ENCODE peak calls at places on chromosome 14, in four cellular contexts. N is fibroblast of pulmonary artery, P is AG09309, F is fibroblast of lung. H is an unnamed sample.
A peak's percentile ranks its signal among the peaks of the same experiment; 100 is the strongest.

GRCh38 chr14:75990297-75990696 is 4.7 kb downstream of the IFT43 start:
- DNase-seq in P (no peak), N (no peak), F (no peak), H (no peak)

GRCh38 chr14:50122291-50122690 is 5.9 kb upstream of the VCPKMT start:
- DNase-seq in N (no peak), F (peak; percentile 24), P (no peak), H (no peak)

GRCh38 chr14:98819132-98819866 is 452.7 kb downstream of the BCL11B start:
- DNase-seq in N (no peak), P (no peak), F (no peak), H (no peak)

GRCh38 chr14:80275208-80275850 is 64.0 kb upstream of the DIO2 start:
- DNase-seq in F (peak; percentile 82), P (peak; percentile 17), N (peak; percentile 70), H (no peak)

GRCh38 chr14:61153436-61153835 is 127.7 kb downstream of the TMEM30B start:
- DNase-seq in P (no peak), N (peak; percentile 15), F (peak; percentile 89), H (no peak)

GRCh38 chr14:67111031-67111430 is 78.2 kb upstream of the GARIN2 start:
- DNase-seq in P (no peak), F (no peak), N (no peak), H (no peak)

GRCh38 chr14:35332517-35333346 is 40.5 kb downstream of the PSMA6 start:
- DNase-seq in P (no peak), F (peak; percentile 13), N (peak; percentile 41), H (no peak)

GRCh38 chr14:62301911-62302310 is 539.7 kb downstream of the SNAPC1 start:
- DNase-seq in P (no peak), F (peak; percentile 89), N (peak; percentile 35), H (no peak)

GRCh38 chr14:23610090-23610814 is 25.9 kb upstream of the DHRS2 start:
- DNase-seq in N (no peak), P (no peak), F (no peak), H (no peak)

GRCh38 chr14:87690076-87690661 is 302.8 kb downstream of the GALC start:
- DNase-seq in P (no peak), F (no peak), N (no peak), H (no peak)

GRCh38 chr14:49857427-49858003 is 4.9 kb upstream of the NEMF start:
- DNase-seq in N (no peak), F (peak; percentile 32), P (no peak), H (no peak)

GRCh38 chr14:36553650-36554260 is 28.7 kb downstream of the NKX2-8 start:
- DNase-seq in P (peak; percentile 23), N (peak; percentile 63), F (peak; percentile 42), H (peak; percentile 26)

GRCh38 chr14:51490205-51490604 is 161.5 kb upstream of the FRMD6 start:
- DNase-seq in F (peak; percentile 66), N (no peak), P (peak; percentile 84), H (no peak)

GRCh38 chr14:35400707-35401421 is 3.7 kb downstream of the NFKBIA start:
- DNase-seq in P (no peak), F (no peak), N (peak; percentile 54), H (no peak)

GRCh38 chr14:85444685-85445084 is 85.3 kb upstream of the FLRT2 start:
- DNase-seq in F (peak; percentile 81), N (peak; percentile 63), P (no peak), H (peak; percentile 33)

GRCh38 chr14:67532606-67532997 is 488 bp upstream of the PLEKHH1 start:
- DNase-seq in N (no peak), F (no peak), P (no peak), H (no peak)

GRCh38 chr14:60753264-60754126 is 18.9 kb downstream of the MNAT1 start:
- DNase-seq in N (no peak), F (peak; percentile 58), P (peak; percentile 35), H (no peak)

GRCh38 chr14:33857650-33858049 is 93.2 kb downstream of the EGLN3 start:
- DNase-seq in F (no peak), N (no peak), P (no peak), H (no peak)

GRCh38 chr14:56172571-56172971 is 54.4 kb downstream of the PELI2 start:
- DNase-seq in N (peak; percentile 87), P (peak; percentile 31), F (peak; percentile 91), H (no peak)

GRCh38 chr14:106875503-106875902 is 1349.1 kb downstream of the TMEM121 start:
- DNase-seq in F (no peak), P (no peak), N (no peak), H (no peak)

GRCh38 chr14:25042362-25043299 is 7.3 kb downstream of the STXBP6 start:
- DNase-seq in N (peak; percentile 72), F (peak; percentile 56), P (peak; percentile 39), H (no peak)

GRCh38 chr14:85426068-85426935 is 103.6 kb upstream of the FLRT2 start:
- DNase-seq in F (no peak), P (no peak), N (no peak), H (no peak)

DNA sequence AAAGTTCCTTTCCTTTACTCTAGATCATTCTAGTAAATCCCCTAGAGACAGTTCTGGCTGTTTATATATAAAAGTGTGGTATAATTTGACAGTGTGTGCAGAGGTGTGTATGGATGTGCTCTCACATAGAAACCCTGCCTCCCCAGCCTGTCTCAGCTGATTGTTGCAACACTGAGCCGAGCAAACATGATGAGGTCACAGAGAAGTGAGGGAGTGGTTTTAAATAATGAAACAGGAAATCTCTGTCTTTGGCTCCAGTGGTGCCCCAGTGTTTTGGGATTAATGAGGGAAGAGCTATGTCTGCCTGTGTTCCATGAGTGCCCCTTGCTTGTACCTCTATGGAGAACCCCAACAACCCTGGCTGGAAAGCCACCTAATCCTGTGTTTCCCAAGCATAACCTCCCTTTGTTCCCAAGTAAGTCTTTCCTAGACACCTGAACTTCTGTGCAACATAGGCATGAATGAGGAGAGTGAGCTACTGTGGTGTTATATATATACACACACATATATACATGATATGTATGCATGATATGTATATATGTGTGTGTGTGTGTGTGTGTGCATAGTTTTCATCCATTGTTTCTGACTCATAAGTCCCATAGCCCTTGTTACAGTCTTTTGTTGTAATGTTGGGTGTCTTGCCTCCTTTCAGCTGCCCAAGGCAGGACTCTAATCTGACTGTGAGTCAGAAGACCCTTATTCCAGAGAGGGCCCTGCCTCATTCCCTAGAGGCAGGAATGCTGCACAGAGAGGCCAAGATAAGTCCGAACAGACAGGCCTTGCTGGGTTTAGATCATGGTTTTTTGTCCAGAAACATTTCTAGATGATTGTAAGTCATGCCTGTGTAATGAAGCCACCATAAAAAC is 18.0 kb downstream of the TRAF3 start:
- DNase-seq in F (peak; percentile 97), P (peak; percentile 70), N (peak; percentile 94), H (no peak)
- H3K4me3 ChIP-seq in F (no peak overlapping the region), P (no peak overlapping the region), N (peak overlapping the region; percentile 39), H (no peak overlapping the region)

DNA sequence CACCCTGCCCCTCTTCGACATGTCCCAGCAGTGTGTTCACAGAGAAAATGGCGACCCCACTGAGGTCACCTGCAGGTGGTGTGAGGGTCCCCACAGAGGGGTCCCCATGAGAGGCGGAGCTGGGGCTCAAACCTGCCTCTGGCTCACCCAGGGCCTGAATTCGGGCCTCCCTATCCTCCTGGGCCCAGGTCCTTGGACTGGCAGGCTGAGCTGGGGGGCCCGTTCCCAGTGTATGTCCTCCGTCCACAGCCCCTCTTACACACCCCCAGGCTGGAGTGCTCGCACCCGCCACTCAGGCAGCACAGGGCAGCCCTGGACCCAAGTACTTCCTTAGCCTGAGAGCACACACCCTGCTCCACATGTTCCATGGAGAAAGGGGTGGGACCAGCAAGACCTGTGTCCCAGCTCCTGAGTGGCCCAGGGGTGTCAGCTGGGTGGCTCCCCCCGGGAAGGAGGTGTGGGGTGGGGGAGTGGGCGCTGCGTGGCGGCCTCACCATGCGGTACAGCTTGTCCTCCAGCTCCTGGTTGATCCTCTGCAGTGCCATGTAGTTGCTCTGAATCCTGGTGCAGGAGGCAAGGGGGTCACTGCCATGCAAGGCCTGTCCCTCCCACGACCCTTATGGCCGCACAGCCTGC is 42.6 kb downstream of the BEGAIN start:
- DNase-seq in F (no peak), P (no peak), N (no peak), H (no peak)
- TF ChIP-seq CTCF in F (no peak), P (no peak), N (no peak), H (no peak)

GRCh38 chr14:89909586-89909985 is 44.9 kb downstream of the EFCAB11 start:
- DNase-seq in N (no peak), P (no peak), F (no peak), H (no peak)

GRCh38 chr14:89910706-89911017 is 43.9 kb downstream of the EFCAB11 start:
- DNase-seq in N (no peak), F (no peak), P (no peak), H (no peak)

GRCh38 chr14:89908712-89909450 is 45.6 kb downstream of the EFCAB11 start:
- DNase-seq in P (no peak), F (peak; percentile 50), N (no peak), H (no peak)

GRCh38 chr14:89912667-89913211 is 41.8 kb downstream of the EFCAB11 start:
- DNase-seq in N (peak; percentile 99), F (peak; percentile 98), P (peak; percentile 99), H (peak; percentile 71)

GRCh38 chr14:89911018-89911919 is 43.3 kb downstream of the EFCAB11 start:
- DNase-seq in N (peak; percentile 72), P (peak; percentile 20), F (peak; percentile 78), H (peak; percentile 19)
- H3K4me3 ChIP-seq in N (no peak overlapping the region), P (no peak overlapping the region), F (no peak overlapping the region), H (no peak overlapping the region)

GRCh38 chr14:96916751-96917150 is 119.6 kb downstream of the VRK1 start:
- DNase-seq in F (no peak), N (no peak), P (no peak), H (no peak)

GRCh38 chr14:96923003-96923402 is 125.8 kb downstream of the VRK1 start:
- DNase-seq in N (no peak), F (no peak), P (no peak), H (no peak)

GRCh38 chr14:96917442-96917963 is 120.3 kb downstream of the VRK1 start:
- DNase-seq in N (no peak), F (no peak), P (no peak), H (no peak)

GRCh38 chr14:96920023-96920422 is 122.8 kb downstream of the VRK1 start:
- DNase-seq in N (no peak), F (no peak), P (no peak), H (no peak)

DNA sequence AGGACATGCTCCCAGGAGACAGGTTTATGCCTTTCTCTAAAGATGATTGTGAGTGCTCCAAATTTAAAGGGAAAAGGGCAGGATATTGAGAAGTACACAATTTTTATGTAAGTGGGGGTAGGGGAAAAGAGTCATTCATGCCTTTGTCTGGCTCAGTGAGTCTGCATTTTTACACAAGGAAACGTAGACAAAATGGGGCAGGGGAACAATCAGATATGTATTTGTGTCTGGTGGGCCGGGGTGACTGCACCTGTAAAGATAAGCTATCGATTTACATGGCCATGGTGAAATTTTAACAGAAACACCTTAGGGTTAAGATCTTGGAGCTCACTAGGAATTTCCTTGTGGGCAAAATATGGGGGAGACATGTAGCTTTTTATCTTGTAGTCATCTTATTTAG is 123.6 kb downstream of the VRK1 start:
- DNase-seq in N (no peak), P (no peak), F (no peak), H (no peak)
- TF ChIP-seq CTCF in N (no peak), P (no peak), F (no peak), H (no peak)

GRCh38 chr14:64503184-64503433 is 529 bp downstream of the ZBTB25 start:
- DNase-seq in N (no peak), P (no peak), F (no peak), H (no peak)

GRCh38 chr14:64503434-64504309 is at the start of gene ZBTB25:
- DNase-seq in F (peak; percentile 94), N (peak; percentile 92), P (peak; percentile 73), H (no peak)

GRCh38 chr14:64500088-64500487 is 3.5 kb downstream of the ZBTB25 start:
- DNase-seq in N (peak; percentile 32), P (no peak), F (no peak), H (no peak)

GRCh38 chr14:64502476-64503183 is 1.0 kb downstream of the ZBTB25 start:
- DNase-seq in P (no peak), F (peak; percentile 21), N (peak; percentile 23), H (no peak)

GRCh38 chr14:64501326-64502171 is 2.1 kb downstream of the ZBTB25 start:
- DNase-seq in N (peak; percentile 86), P (peak; percentile 91), F (peak; percentile 82), H (no peak)
- H3K4me3 ChIP-seq in N (peak overlapping the region; percentile 76), P (peak overlapping the region; percentile 9), F (peak overlapping the region; percentile 92), H (peak overlapping the region; percentile 84)

H was measured in HFF-Myc.